ENCODE peak calls at places on chromosomes 7 and 10, in nine cellular contexts. U, R, A, W, X, F, P, Q and V are unnamed samples.

GRCh38 chr7:121202125-121202524 is 126.7 kb upstream of the WNT16 start:
- DNase-seq in U (no peak), R (no peak), A (no peak), W (no peak), X (no peak), F (no peak), P (no peak), Q (no peak), V (no peak)

GRCh38 chr10:80459047-80459865 is 5.1 kb downstream of the TSPAN14 start:
- DNase-seq in U (no peak), R (peak; percentile 77), A (no peak), W (no peak), X (peak; percentile 62), F (no peak), P (no peak), Q (peak; percentile 86), V (no peak)

GRCh38 chr10:5518143-5518542 is 6.6 kb upstream of the CALML3 start:
- DNase-seq in U (no peak), R (no peak), A (no peak), W (no peak), X (no peak), F (no peak), P (no peak), Q (no peak), V (no peak)

GRCh38 chr10:114541081-114541833 is 116.8 kb downstream of the ABLIM1 start:
- DNase-seq in U (no peak), R (peak; percentile 86), A (no peak), W (no peak), X (peak; percentile 78), F (no peak), P (no peak), Q (peak; percentile 39), V (no peak)

GRCh38 chr7:30327813-30328212 is 43.4 kb downstream of the ZNRF2 start:
- DNase-seq in U (no peak), R (no peak), A (no peak), W (no peak), X (no peak), F (no peak), P (no peak), Q (no peak), V (no peak)

GRCh38 chr10:112915590-112916572 is 34.2 kb upstream of the TCF7L2 start:
- DNase-seq in U (peak; percentile 7), R (no peak), A (no peak), W (no peak), X (no peak), F (no peak), P (no peak), Q (peak; percentile 62), V (no peak)

GRCh38 chr7:137091396-137091795 is 222.9 kb downstream of the CHRM2 start:
- DNase-seq in U (no peak), R (no peak), A (no peak), W (no peak), X (no peak), F (no peak), P (peak; percentile 49), Q (no peak), V (peak; percentile 35)

GRCh38 chr10:129794056-129794455 is 170.0 kb downstream of the EBF3 start:
- DNase-seq in U (no peak), R (no peak), A (no peak), W (no peak), X (no peak), F (no peak), P (no peak), Q (no peak), V (no peak)

GRCh38 chr7:123366991-123367390 is 167.2 kb upstream of the SLC13A1 start:
- DNase-seq in U (no peak), R (no peak), A (no peak), W (no peak), X (no peak), F (no peak), P (no peak), Q (no peak), V (no peak)

GRCh38 chr10:6815346-6815745 is 235.3 kb upstream of the PRKCQ start:
- DNase-seq in U (no peak), R (no peak), A (no peak), W (no peak), X (no peak), F (no peak), P (no peak), Q (no peak), V (no peak)

GRCh38 chr10:49767752-49768151 is 5.6 kb upstream of the OGDHL start:
- DNase-seq in U (no peak), R (no peak), A (no peak), W (no peak), X (no peak), F (no peak), P (no peak), Q (no peak), V (no peak)

GRCh38 chr7:23967949-23968599 is 258.1 kb downstream of the STK31 start:
- DNase-seq in U (no peak), R (no peak), A (no peak), W (peak; percentile 24), X (no peak), F (no peak), P (no peak), Q (no peak), V (no peak)

GRCh38 chr10:44974628-44975431 is 3.8 kb downstream of the DEPP1 start:
- DNase-seq in U (peak; percentile 74), R (no peak), A (peak; percentile 73), W (peak; percentile 93), X (peak; percentile 80), F (peak; percentile 22), P (peak; percentile 83), Q (peak; percentile 81), V (peak; percentile 61)

GRCh38 chr7:1068656-1069055 is 19.3 kb upstream of the GPER1 start:
- DNase-seq in U (no peak), R (no peak), A (no peak), W (no peak), X (no peak), F (no peak), P (no peak), Q (no peak), V (no peak)

GRCh38 chr10:73218466-73219191 is 28.4 kb downstream of the DNAJC9 start:
- DNase-seq in U (no peak), R (no peak), A (no peak), W (no peak), X (no peak), F (no peak), P (no peak), Q (no peak), V (no peak)

GRCh38 chr7:157796846-157797245 is 460.0 kb downstream of the DNAJB6 start:
- DNase-seq in U (no peak), R (no peak), A (no peak), W (no peak), X (no peak), F (no peak), P (no peak), Q (no peak), V (no peak)

GRCh38 chr10:9111983-9112382 is 1057.5 kb downstream of the GATA3 start:
- DNase-seq in U (no peak), R (no peak), A (no peak), W (no peak), X (no peak), F (no peak), P (no peak), Q (no peak), V (peak; percentile 73)

GRCh38 chr10:87818505-87819273 is 663 bp upstream of the ATAD1 start:
- DNase-seq in U (peak; percentile 58), R (no peak), A (peak; percentile 36), W (no peak), X (peak; percentile 34), F (no peak), P (peak; percentile 6), Q (peak; percentile 29), V (peak; percentile 72)

GRCh38 chr10:72319416-72320254 is 35.1 kb downstream of the DNAJB12 start:
- DNase-seq in U (peak; percentile 89), R (no peak), A (peak; percentile 87), W (peak; percentile 79), X (peak; percentile 86), F (no peak), P (peak; percentile 78), Q (peak; percentile 95), V (peak; percentile 76)

GRCh38 chr7:68754414-68754813 is 843.9 kb upstream of the AUTS2 start:
- DNase-seq in U (no peak), R (no peak), A (no peak), W (no peak), X (no peak), F (no peak), P (no peak), Q (no peak), V (no peak)

GRCh38 chr7:26857534-26858228 is 6.7 kb downstream of the SKAP2 start:
- DNase-seq in U (peak; percentile 9), R (no peak), A (no peak), W (peak; percentile 71), X (peak; percentile 31), F (no peak), P (peak; percentile 42), Q (no peak), V (no peak)

GRCh38 chr10:51326174-51326573 is 251.9 kb downstream of the PRKG1 start:
- DNase-seq in U (no peak), R (no peak), A (no peak), W (no peak), X (no peak), F (no peak), P (no peak), Q (no peak), V (no peak)

GRCh38 chr7:1193593-1194424 is 33.8 kb upstream of the ZFAND2A start:
- DNase-seq in U (peak; percentile 76), R (no peak), A (peak; percentile 59), W (peak; percentile 79), X (peak; percentile 77), F (no peak), P (peak; percentile 43), Q (peak; percentile 80), V (no peak)

GRCh38 chr10:119461380-119461779 is 81.1 kb downstream of the RGS10 start:
- DNase-seq in U (no peak), R (no peak), A (no peak), W (no peak), X (no peak), F (no peak), P (no peak), Q (peak; percentile 77), V (no peak)

GRCh38 chr7:151608031-151608551 is 88.4 kb upstream of the RHEB start:
- DNase-seq in U (no peak), R (no peak), A (no peak), W (no peak), X (no peak), F (no peak), P (no peak), Q (peak; percentile 26), V (no peak)

GRCh38 chr7:92489634-92490033 is 11.9 kb upstream of the ERVW-1 start:
- DNase-seq in U (no peak), R (no peak), A (no peak), W (no peak), X (no peak), F (no peak), P (no peak), Q (no peak), V (no peak)

GRCh38 chr7:121954803-121955202 is 81.8 kb downstream of the PTPRZ1 start:
- DNase-seq in U (no peak), R (no peak), A (no peak), W (no peak), X (no peak), F (no peak), P (no peak), Q (no peak), V (no peak)

GRCh38 chr10:6204063-6204340 is 1.3 kb downstream of the PFKFB3 start:
- DNase-seq in U (no peak), R (no peak), A (no peak), W (peak; percentile 58), X (no peak), F (no peak), P (peak; percentile 41), Q (peak; percentile 73), V (no peak)

GRCh38 chr7:20798081-20798693 is 11.5 kb upstream of the SP8 start:
- DNase-seq in U (no peak), R (no peak), A (no peak), W (peak; percentile 64), X (no peak), F (no peak), P (no peak), Q (peak; percentile 73), V (peak; percentile 22)

GRCh38 chr7:157589680-157590079 is 252.9 kb downstream of the DNAJB6 start:
- DNase-seq in U (no peak), R (no peak), A (no peak), W (no peak), X (peak; percentile 67), F (no peak), P (no peak), Q (no peak), V (no peak)

GRCh38 chr7:130489140-130489967 is 2.5 kb upstream of the MEST start:
- DNase-seq in U (no peak), R (no peak), A (no peak), W (no peak), X (no peak), F (no peak), P (no peak), Q (peak; percentile 53), V (no peak)